ENCODE peak calls at places on chromosome 1, in seven cellular contexts. P is iris pigment epithelial cell; L is activated CD8-positive, alpha-beta memory T cell treated with anti-CD3 and anti-CD28 coated beads for 48 hours; Z is foreskin fibroblast; B is stimulated activated CD4-positive, alpha-beta T cell treated with anti-CD3 and anti-CD28 coated beads, Interleukin-2, amount 100 ng/mL, for 24 hours; C is islet precursor cell; N is stimulated activated naive CD8-positive, alpha-beta T cell treated with anti-CD3 and anti-CD28 coated beads, Interleukin-15, Interleukin-2, amounts not matched to agents 100 U/mL and 50 U/mL, for 24 hours. F is an unnamed sample.

GRCh38 chr1:172467446-172467845 is 23.6 kb upstream of the PIGC start:
- DNase-seq in N (no peak), B (no peak), P (no peak), C (no peak), Z (no peak), L (no peak), F (no peak)

GRCh38 chr1:44707112-44707881 is 23.7 kb downstream of the RNU5D-1 start:
- DNase-seq in L (no peak), C (peak; percentile 83), B (no peak), N (no peak), Z (peak; percentile 95), P (peak; percentile 95), F (no peak)

GRCh38 chr1:227766015-227766634 is 30.9 kb downstream of the SNAP47 start:
- DNase-seq in N (peak; percentile 74), B (peak; percentile 67), P (no peak), Z (peak; percentile 41), L (peak; percentile 61), C (peak; percentile 86), F (peak; percentile 81)

GRCh38 chr1:233439721-233440120 is 112.2 kb downstream of the MAP3K21 start:
- DNase-seq in Z (peak; percentile 7), C (no peak), P (no peak), L (no peak), N (no peak), B (no peak), F (no peak)

GRCh38 chr1:110171134-110171733 is 20.9 kb downstream of the SLC6A17 start:
- DNase-seq in B (no peak), Z (no peak), P (no peak), L (no peak), C (no peak), N (no peak), F (no peak)

GRCh38 chr1:64469121-64469520 is 808 bp upstream of the CACHD1 start:
- DNase-seq in L (no peak), Z (no peak), P (no peak), C (no peak), N (no peak), B (no peak), F (no peak)

GRCh38 chr1:186512698-186513457 is 52.0 kb upstream of the PDC start:
- DNase-seq in L (no peak), Z (no peak), N (no peak), B (no peak), P (no peak), C (no peak), F (no peak)

GRCh38 chr1:244919320-244920282 is 55.3 kb upstream of the HNRNPU start:
- DNase-seq in P (no peak), Z (no peak), C (no peak), B (no peak), N (no peak), L (no peak), F (no peak)

GRCh38 chr1:25568090-25568833 is 24.9 kb downstream of the LDLRAP1 start:
- DNase-seq in C (peak; percentile 96), L (no peak), Z (peak; percentile 72), B (no peak), N (no peak), P (peak; percentile 75), F (no peak)

GRCh38 chr1:76254165-76255043 is 179.9 kb downstream of the ST6GALNAC3 start:
- DNase-seq in C (no peak), L (no peak), N (no peak), B (no peak), Z (peak; percentile 8), P (peak; percentile 6), F (no peak)

GRCh38 chr1:205922806-205923205 is 20.4 kb downstream of the SLC26A9 start:
- DNase-seq in N (no peak), P (no peak), L (no peak), B (no peak), C (peak; percentile 28), Z (no peak), F (no peak)

GRCh38 chr1:197066719-197067456 is at the start of gene F13B:
- DNase-seq in C (no peak), L (no peak), P (no peak), B (no peak), Z (peak; percentile 5), N (no peak), F (no peak)

GRCh38 chr1:83746234-83746633 is 252.7 kb downstream of the TTLL7 start:
- DNase-seq in B (no peak), C (no peak), L (no peak), P (no peak), N (no peak), Z (no peak), F (no peak)

GRCh38 chr1:246142320-246142893 is 364.7 kb downstream of the SMYD3 start:
- DNase-seq in N (no peak), B (no peak), P (peak; percentile 95), Z (peak; percentile 89), L (no peak), C (no peak), F (no peak)

GRCh38 chr1:20462397-20462796 is 23.6 kb downstream of the CAMK2N1 start:
- DNase-seq in Z (no peak), P (no peak), L (no peak), N (no peak), C (no peak), B (no peak), F (no peak)

GRCh38 chr1:9605946-9606455 is 17.3 kb downstream of the TMEM201 start:
- DNase-seq in C (no peak), B (no peak), P (no peak), L (no peak), Z (no peak), N (no peak), F (no peak)

GRCh38 chr1:29753244-29753643 is 516.9 kb downstream of the PTPRU start:
- DNase-seq in N (no peak), Z (no peak), B (no peak), L (no peak), C (peak; percentile 11), P (no peak), F (no peak)

F was measured in T-helper 2 cell treated with Interferon-gamma antibody and Interleukin-4, amounts not matched to agents 5 μg/mL and 100 μg/mL, for 36 hours.